ENCODE peak calls at places on chromosome 16, in five cellular contexts. Z is upper lobe of right lung, N is A549, F is PC-9, B is cardiac muscle cell. R is an unnamed sample.

GRCh38 chr16:66205287-66206167 is 161.0 kb upstream of the CDH5 start:
- DNase-seq in Z (no peak), N (no peak), F (no peak), B (peak; percentile 77), R (no peak)

GRCh38 chr16:66610111-66610820 is 5.8 kb downstream of the CMTM3 start:
- DNase-seq in Z (no peak), N (no peak), F (no peak), B (no peak), R (no peak)

GRCh38 chr16:81266680-81267095 is 28.2 kb downstream of the BCO1 start:
- DNase-seq in Z (no peak), N (no peak), F (peak; percentile 83), B (peak; percentile 5), R (no peak)

GRCh38 chr16:26269663-26270062 is 577.9 kb downstream of the HS3ST4 start:
- DNase-seq in Z (no peak), N (no peak), F (no peak), B (no peak), R (no peak)

GRCh38 chr16:70160388-70160787 is 13.2 kb upstream of the CLEC18C start:
- DNase-seq in Z (no peak), N (peak; percentile 1), F (no peak), B (no peak), R (no peak)

GRCh38 chr16:77190190-77190477 is 856 bp upstream of the MON1B start:
- DNase-seq in Z (no peak), N (no peak), F (no peak), B (no peak), R (no peak)

GRCh38 chr16:30948087-30948955 is 547 bp upstream of the ORAI3 start:
- DNase-seq in Z (peak; percentile 87), N (peak; percentile 87), F (peak; percentile 90), B (peak; percentile 99), R (peak; percentile 96)

GRCh38 chr16:83363521-83363920 is 444.3 kb upstream of the HSBP1 start:
- DNase-seq in Z (no peak), N (no peak), F (no peak), B (no peak), R (no peak)

GRCh38 chr16:14337303-14338191 is 266.4 kb downstream of the MRTFB start:
- DNase-seq in Z (no peak), N (no peak), F (no peak), B (peak; percentile 42), R (no peak)

GRCh38 chr16:3112058-3112880 is at the start of gene ZNF205:
- DNase-seq in Z (peak; percentile 90), N (peak; percentile 94), F (peak; percentile 79), B (peak; percentile 78), R (no peak)

GRCh38 chr16:22191089-22191965 is 14.8 kb upstream of the EEF2K start:
- DNase-seq in Z (peak; percentile 100), N (peak; percentile 91), F (peak; percentile 86), B (peak; percentile 99), R (no peak)

GRCh38 chr16:14117051-14117450 is 45.9 kb downstream of the MRTFB start:
- DNase-seq in Z (no peak), N (no peak), F (peak; percentile 69), B (no peak), R (no peak)

GRCh38 chr16:81469183-81469677 is 24.6 kb downstream of the CMIP start:
- DNase-seq in Z (no peak), N (no peak), F (no peak), B (no peak), R (no peak)

GRCh38 chr16:66070140-66070887 is 296.2 kb upstream of the CDH5 start:
- DNase-seq in Z (peak; percentile 68), N (no peak), F (no peak), B (peak; percentile 97), R (no peak)

GRCh38 chr16:68722119-68723024 is 14.7 kb upstream of the CDH1 start:
- DNase-seq in Z (no peak), N (no peak), F (no peak), B (no peak), R (no peak)

GRCh38 chr16:2456551-2457153 is 3.3 kb upstream of the TEDC2 start:
- DNase-seq in Z (no peak), N (no peak), F (no peak), B (no peak), R (no peak)

GRCh38 chr16:47461598-47462266 is 601 bp downstream of the PHKB start:
- DNase-seq in Z (no peak), N (peak; percentile 53), F (peak; percentile 92), B (peak; percentile 60), R (no peak)
- TF ChIP-seq CTCF in Z (no peak), N (no peak), F (no peak), B (no peak), R (no peak)

GRCh38 chr16:52540910-52541309 is 6.0 kb downstream of the TOX3 start:
- DNase-seq in Z (no peak), N (no peak), F (no peak), B (no peak), R (no peak)

GRCh38 chr16:52545544-52546262 is 1.2 kb downstream of the TOX3 start:
- DNase-seq in Z (no peak), N (no peak), F (no peak), B (no peak), R (no peak)

GRCh38 chr16:52546291-52546941 is 527 bp downstream of the TOX3 start:
- DNase-seq in Z (no peak), N (no peak), F (no peak), B (no peak), R (no peak)

GRCh38 chr16:52545157-52545543 is 1.8 kb downstream of the TOX3 start:
- DNase-seq in Z (no peak), N (no peak), F (no peak), B (no peak), R (no peak)

DNA sequence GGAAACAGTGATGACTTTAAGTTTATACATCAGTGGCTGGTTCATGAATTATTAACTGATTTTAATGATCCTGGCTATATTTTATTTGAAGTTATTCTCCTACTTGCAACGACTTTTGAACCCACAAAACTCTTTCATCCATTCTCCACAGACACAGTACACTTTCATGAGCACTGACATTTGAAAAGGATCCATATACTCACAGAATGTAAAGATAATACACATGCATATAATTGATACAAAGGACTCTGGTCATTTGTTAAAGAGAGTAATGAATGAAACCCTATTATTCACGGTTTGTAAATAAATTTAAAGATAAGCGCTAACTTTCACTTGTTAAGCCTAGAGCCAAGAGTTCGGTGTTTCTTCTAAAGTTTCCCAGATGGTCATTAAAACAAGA is 3.3 kb downstream of the TOX3 start:
- DNase-seq in Z (no peak), N (no peak), F (no peak), B (no peak), R (no peak)
- H3K27ac ChIP-seq in Z (no peak overlapping the region), N (no peak overlapping the region), F (no peak overlapping the region), B (no peak overlapping the region), R (no peak overlapping the region)

DNA sequence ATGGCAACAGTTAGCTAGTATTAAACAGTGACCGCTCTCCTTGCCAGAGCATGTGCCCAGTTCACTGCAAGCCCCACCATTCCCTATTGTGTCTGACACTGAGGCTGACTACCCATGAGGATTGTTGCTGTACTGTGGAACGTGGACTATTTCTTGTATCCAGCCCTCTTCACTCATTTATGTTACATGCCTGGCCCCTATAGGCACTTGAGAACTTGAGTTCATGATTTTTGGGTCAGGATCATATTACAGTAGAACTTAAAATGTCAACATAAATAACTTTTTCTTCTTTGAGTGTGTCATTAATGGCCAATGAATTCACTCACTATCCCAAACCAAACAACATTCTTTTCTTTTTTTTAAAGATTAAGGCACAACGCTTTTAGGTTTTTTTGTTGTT is 55.7 kb downstream of the LYRM1 start:
- DNase-seq in Z (no peak), N (no peak), F (no peak), B (peak; percentile 48), R (no peak)
- TF ChIP-seq CTCF in Z (no peak), N (no peak), F (no peak), B (peak; percentile 13), R (no peak)

GRCh38 chr16:27323781-27324561 is 10.2 kb downstream of the IL4R start:
- DNase-seq in Z (no peak), N (no peak), F (no peak), B (no peak), R (no peak)
- H3K27ac ChIP-seq in Z (peak overlapping the region; percentile 92), N (peak overlapping the region; percentile 92), F (peak overlapping the region; percentile 98), B (peak overlapping the region; percentile 99), R (peak overlapping the region; percentile 87)

DNA sequence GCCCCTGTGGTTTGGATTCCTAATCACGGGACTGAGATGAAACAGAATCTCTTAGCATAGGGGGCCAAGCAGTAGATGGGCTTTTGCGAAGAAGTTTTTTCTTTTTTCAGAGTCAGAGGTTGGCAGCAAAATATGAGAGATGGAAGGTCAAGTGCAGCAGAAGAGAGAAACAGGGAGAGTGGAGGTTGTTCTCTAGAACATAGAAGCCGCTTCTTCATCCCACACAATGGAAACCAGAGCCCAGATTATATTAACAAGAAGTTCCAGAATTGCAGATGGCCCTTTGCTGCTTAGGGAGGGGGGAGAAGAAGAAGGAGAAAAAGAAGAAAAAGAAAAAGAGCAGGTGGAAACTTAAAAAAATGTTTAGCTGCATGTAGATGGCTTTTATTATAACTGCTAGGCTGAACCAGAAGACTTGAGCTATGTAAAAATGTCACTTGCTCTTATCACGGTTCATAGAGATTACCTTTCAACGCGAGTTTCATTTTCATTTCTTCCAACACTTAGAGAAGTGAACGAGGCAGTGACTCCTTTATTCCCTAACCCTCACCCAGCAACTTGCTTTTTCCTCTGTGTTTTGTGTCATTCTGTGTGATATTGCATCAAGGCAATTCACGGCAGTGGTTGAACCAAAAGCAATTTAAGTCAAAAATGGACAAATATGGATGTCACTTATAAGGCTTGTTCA is 737.5 kb downstream of the WWOX start:
- DNase-seq in Z (no peak), N (no peak), F (no peak), B (no peak), R (no peak)
- TF ChIP-seq CTCF in Z (no peak), N (no peak), F (no peak), B (no peak), R (no peak)

DNA sequence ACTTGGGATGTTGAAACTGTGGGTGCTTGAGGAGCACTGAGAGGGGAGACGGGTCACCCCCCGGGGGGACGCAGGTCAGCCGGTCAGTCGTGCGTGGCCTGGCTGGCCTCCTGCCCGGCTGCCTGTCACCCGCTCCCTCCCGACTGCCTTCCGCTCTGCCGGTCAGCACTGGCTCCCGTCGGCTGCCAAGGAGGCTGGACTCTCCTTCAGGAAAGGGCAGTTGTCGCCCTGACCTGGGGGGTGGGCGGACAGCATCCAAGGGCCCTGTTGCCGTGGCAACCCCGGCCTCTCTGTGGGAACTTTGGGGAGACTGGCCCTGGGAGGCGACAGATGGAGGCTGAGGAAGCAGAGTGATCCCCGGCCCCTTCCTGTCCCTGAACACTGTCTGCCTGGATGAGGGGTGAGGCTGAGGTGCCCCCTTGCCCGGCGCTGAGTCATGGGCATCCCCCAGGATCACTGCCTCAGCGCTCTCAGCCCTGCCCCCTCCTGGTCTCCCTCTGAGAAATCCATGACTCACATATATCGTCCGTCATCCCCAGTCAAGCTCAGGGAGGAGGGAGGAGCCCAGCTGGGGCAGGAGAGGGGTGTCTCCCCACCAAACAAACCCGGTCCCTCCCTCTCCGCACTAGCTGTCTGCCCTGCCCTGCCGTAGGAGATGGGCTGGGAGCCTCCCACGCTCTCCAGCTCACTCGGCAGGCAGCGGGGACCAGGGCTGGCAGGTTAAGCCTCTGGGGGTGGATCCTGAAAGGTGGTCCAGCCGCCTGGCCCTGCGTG is at the start of gene ADGRG1:
- DNase-seq in Z (no peak), N (peak; percentile 95), F (peak; percentile 86), B (peak; percentile 97), R (peak; percentile 84)
- H3K27ac ChIP-seq in Z (peak within 1 kb of the TSS; percentile 58), N (peak within 1 kb of the TSS; percentile 98), F (peak within 1 kb of the TSS; percentile 75), B (no peak within 1 kb of the TSS), R (peak within 1 kb of the TSS; percentile 20)

GRCh38 chr16:27892879-27893278 is 170.6 kb downstream of the GSG1L start:
- DNase-seq in Z (no peak), N (no peak), F (no peak), B (peak; percentile 3), R (no peak)
- TF ChIP-seq CTCF in Z (no peak), N (no peak), F (no peak), B (no peak), R (no peak)